ENCODE peak calls at places on chromosomes 11 and 22, in eight cellular contexts. One of them, this sample, is unnamed.

GRCh38 chr11:2392241-2392959 is 8.2 kb upstream of the TSSC4 start:
- DNase-seq in spleen: no peak
- DNase-seq in CD4-positive, alpha-beta memory T cell: no peak
- DNase-seq in MM.1S: no peak
- DNase-seq in LNCaP clone FGC: no peak
- DNase-seq in brain microvascular endothelial cell: no peak
- DNase-seq in PC-9: no peak
- DNase-seq in H7: no peak
- DNase-seq in this sample: no peak

GRCh38 chr11:121829159-121829643 is 286.8 kb downstream of the BLID start:
- DNase-seq in spleen: no peak
- DNase-seq in CD4-positive, alpha-beta memory T cell: no peak
- DNase-seq in MM.1S: no peak
- DNase-seq in LNCaP clone FGC: no peak
- DNase-seq in brain microvascular endothelial cell: peak
- DNase-seq in PC-9: no peak
- DNase-seq in H7: no peak
- DNase-seq in this sample: no peak

GRCh38 chr11:44849424-44849823 is 101.3 kb downstream of the TP53I11 start:
- DNase-seq in spleen: no peak
- DNase-seq in CD4-positive, alpha-beta memory T cell: no peak
- DNase-seq in MM.1S: no peak
- DNase-seq in LNCaP clone FGC: no peak
- DNase-seq in brain microvascular endothelial cell: no peak
- DNase-seq in PC-9: no peak
- DNase-seq in H7: no peak
- DNase-seq in this sample: no peak

GRCh38 chr11:35223429-35223828 is 84.5 kb downstream of the CD44 start:
- DNase-seq in spleen: no peak
- DNase-seq in CD4-positive, alpha-beta memory T cell: no peak
- DNase-seq in MM.1S: no peak
- DNase-seq in LNCaP clone FGC: no peak
- DNase-seq in brain microvascular endothelial cell: peak
- DNase-seq in PC-9: no peak
- DNase-seq in H7: no peak
- DNase-seq in this sample: no peak

GRCh38 chr11:94128171-94128745 is 383 bp upstream of the PANX1 start:
- DNase-seq in spleen: peak
- DNase-seq in CD4-positive, alpha-beta memory T cell: no peak
- DNase-seq in MM.1S: no peak
- DNase-seq in LNCaP clone FGC: no peak
- DNase-seq in brain microvascular endothelial cell: no peak
- DNase-seq in PC-9: no peak
- DNase-seq in H7: peak
- DNase-seq in this sample: no peak

GRCh38 chr22:22380098-22381030 is 128.2 kb downstream of the ZNF280B start:
- DNase-seq in spleen: peak
- DNase-seq in CD4-positive, alpha-beta memory T cell: no peak
- DNase-seq in MM.1S: peak
- DNase-seq in LNCaP clone FGC: no peak
- DNase-seq in brain microvascular endothelial cell: no peak
- DNase-seq in PC-9: no peak
- DNase-seq in H7: peak
- DNase-seq in this sample: no peak

GRCh38 chr11:10529279-10529678 is 11.7 kb downstream of the RNF141 start:
- DNase-seq in spleen: no peak
- DNase-seq in CD4-positive, alpha-beta memory T cell: no peak
- DNase-seq in MM.1S: no peak
- DNase-seq in LNCaP clone FGC: no peak
- DNase-seq in brain microvascular endothelial cell: no peak
- DNase-seq in PC-9: no peak
- DNase-seq in H7: no peak
- DNase-seq in this sample: no peak

GRCh38 chr11:115607621-115608191 is 103.5 kb upstream of the CADM1 start:
- DNase-seq in spleen: no peak
- DNase-seq in CD4-positive, alpha-beta memory T cell: no peak
- DNase-seq in MM.1S: no peak
- DNase-seq in LNCaP clone FGC: no peak
- DNase-seq in brain microvascular endothelial cell: no peak
- DNase-seq in PC-9: no peak
- DNase-seq in H7: no peak
- DNase-seq in this sample: no peak

GRCh38 chr11:64891880-64892279 is 13.5 kb upstream of the EHD1 start:
- DNase-seq in spleen: no peak
- DNase-seq in CD4-positive, alpha-beta memory T cell: no peak
- DNase-seq in MM.1S: no peak
- DNase-seq in LNCaP clone FGC: no peak
- DNase-seq in brain microvascular endothelial cell: no peak
- DNase-seq in PC-9: no peak
- DNase-seq in H7: no peak
- DNase-seq in this sample: no peak

GRCh38 chr22:45551310-45552016 is 48.8 kb downstream of the FBLN1 start:
- DNase-seq in spleen: no peak
- DNase-seq in CD4-positive, alpha-beta memory T cell: no peak
- DNase-seq in MM.1S: no peak
- DNase-seq in LNCaP clone FGC: no peak
- DNase-seq in brain microvascular endothelial cell: no peak
- DNase-seq in PC-9: peak
- DNase-seq in H7: peak
- DNase-seq in this sample: no peak

GRCh38 chr22:42947211-42947990 is 67.5 kb downstream of the PACSIN2 start:
- DNase-seq in spleen: no peak
- DNase-seq in CD4-positive, alpha-beta memory T cell: no peak
- DNase-seq in MM.1S: no peak
- DNase-seq in LNCaP clone FGC: no peak
- DNase-seq in brain microvascular endothelial cell: peak
- DNase-seq in PC-9: peak
- DNase-seq in H7: no peak
- DNase-seq in this sample: no peak

GRCh38 chr11:71566081-71566620 is 788 bp downstream of the KRTAP5-10 start:
- DNase-seq in spleen: no peak
- DNase-seq in CD4-positive, alpha-beta memory T cell: no peak
- DNase-seq in MM.1S: no peak
- DNase-seq in LNCaP clone FGC: no peak
- DNase-seq in brain microvascular endothelial cell: no peak
- DNase-seq in PC-9: peak
- DNase-seq in H7: peak
- DNase-seq in this sample: no peak

GRCh38 chr11:32597914-32598313 is 14.3 kb downstream of the EIF3M start:
- DNase-seq in spleen: no peak
- DNase-seq in CD4-positive, alpha-beta memory T cell: no peak
- DNase-seq in MM.1S: no peak
- DNase-seq in LNCaP clone FGC: no peak
- DNase-seq in brain microvascular endothelial cell: no peak
- DNase-seq in PC-9: no peak
- DNase-seq in H7: no peak
- DNase-seq in this sample: no peak

GRCh38 chr11:13923716-13924650 is 38.5 kb upstream of the SPON1 start:
- DNase-seq in spleen: no peak
- DNase-seq in CD4-positive, alpha-beta memory T cell: peak
- DNase-seq in MM.1S: no peak
- DNase-seq in LNCaP clone FGC: no peak
- DNase-seq in brain microvascular endothelial cell: no peak
- DNase-seq in PC-9: peak
- DNase-seq in H7: no peak
- DNase-seq in this sample: no peak

GRCh38 chr11:13927496-13927895 is 35.0 kb upstream of the SPON1 start:
- DNase-seq in spleen: no peak
- DNase-seq in CD4-positive, alpha-beta memory T cell: no peak
- DNase-seq in MM.1S: no peak
- DNase-seq in LNCaP clone FGC: no peak
- DNase-seq in brain microvascular endothelial cell: no peak
- DNase-seq in PC-9: no peak
- DNase-seq in H7: no peak
- DNase-seq in this sample: no peak

GRCh38 chr11:13928566-13929251 is 33.8 kb upstream of the SPON1 start:
- DNase-seq in spleen: no peak
- DNase-seq in CD4-positive, alpha-beta memory T cell: no peak
- DNase-seq in MM.1S: no peak
- DNase-seq in LNCaP clone FGC: no peak
- DNase-seq in brain microvascular endothelial cell: peak
- DNase-seq in PC-9: no peak
- DNase-seq in H7: no peak
- DNase-seq in this sample: no peak

GRCh38 chr11:13924801-13925327 is 37.7 kb upstream of the SPON1 start:
- DNase-seq in spleen: no peak
- DNase-seq in CD4-positive, alpha-beta memory T cell: no peak
- DNase-seq in MM.1S: no peak
- DNase-seq in LNCaP clone FGC: no peak
- DNase-seq in brain microvascular endothelial cell: no peak
- DNase-seq in PC-9: no peak
- DNase-seq in H7: no peak
- DNase-seq in this sample: no peak

DNA sequence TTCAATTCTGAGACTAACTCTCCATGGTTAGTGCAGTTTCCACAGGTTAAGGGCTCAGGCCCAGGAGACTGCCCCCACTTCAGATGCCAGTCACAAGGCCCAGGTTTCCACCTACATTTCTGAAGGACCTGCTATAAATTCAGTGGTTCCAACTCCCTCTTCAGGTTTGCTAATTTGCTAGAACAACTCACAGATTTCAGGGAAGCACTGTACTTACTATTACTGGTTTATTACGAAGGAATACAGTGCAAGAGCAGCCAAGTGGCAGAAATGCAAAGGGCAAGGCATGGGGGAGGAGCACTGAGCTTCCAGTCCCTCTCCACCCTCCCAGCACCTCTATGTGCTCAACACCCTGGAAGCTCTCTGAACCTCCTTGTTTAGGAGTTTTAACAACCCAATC is 39.3 kb upstream of the SPON1 start:
- DNase-seq in spleen: no peak
- DNase-seq in CD4-positive, alpha-beta memory T cell: no peak
- DNase-seq in MM.1S: no peak
- DNase-seq in LNCaP clone FGC: no peak
- DNase-seq in brain microvascular endothelial cell: no peak
- DNase-seq in PC-9: peak
- DNase-seq in H7: no peak
- DNase-seq in this sample: no peak
- H3K4me3 ChIP-seq in spleen: no peak
- H3K4me3 ChIP-seq in CD4-positive, alpha-beta memory T cell: peak
- H3K4me3 ChIP-seq in MM.1S: no peak
- H3K4me3 ChIP-seq in LNCaP clone FGC: no peak
- H3K4me3 ChIP-seq in brain microvascular endothelial cell: no peak
- H3K4me3 ChIP-seq in PC-9: peak
- H3K4me3 ChIP-seq in H7: no peak
- H3K4me3 ChIP-seq in this sample: no peak

GRCh38 chr11:125375146-125375545 is 120.9 kb downstream of the FEZ1 start:
- DNase-seq in spleen: no peak
- DNase-seq in CD4-positive, alpha-beta memory T cell: no peak
- DNase-seq in MM.1S: no peak
- DNase-seq in LNCaP clone FGC: no peak
- DNase-seq in brain microvascular endothelial cell: no peak
- DNase-seq in PC-9: no peak
- DNase-seq in H7: no peak
- DNase-seq in this sample: no peak

GRCh38 chr11:125376117-125376516 is 119.9 kb downstream of the FEZ1 start:
- DNase-seq in spleen: peak
- DNase-seq in CD4-positive, alpha-beta memory T cell: no peak
- DNase-seq in MM.1S: peak
- DNase-seq in LNCaP clone FGC: no peak
- DNase-seq in brain microvascular endothelial cell: no peak
- DNase-seq in PC-9: no peak
- DNase-seq in H7: peak
- DNase-seq in this sample: peak

GRCh38 chr11:125373426-125374391 is 122.4 kb downstream of the FEZ1 start:
- DNase-seq in spleen: peak
- DNase-seq in CD4-positive, alpha-beta memory T cell: no peak
- DNase-seq in MM.1S: no peak
- DNase-seq in LNCaP clone FGC: no peak
- DNase-seq in brain microvascular endothelial cell: peak
- DNase-seq in PC-9: no peak
- DNase-seq in H7: no peak
- DNase-seq in this sample: peak

GRCh38 chr11:125372911-125373310 is 123.2 kb downstream of the FEZ1 start:
- DNase-seq in spleen: peak
- DNase-seq in CD4-positive, alpha-beta memory T cell: no peak
- DNase-seq in MM.1S: no peak
- DNase-seq in LNCaP clone FGC: no peak
- DNase-seq in brain microvascular endothelial cell: no peak
- DNase-seq in PC-9: no peak
- DNase-seq in H7: no peak
- DNase-seq in this sample: no peak

DNA sequence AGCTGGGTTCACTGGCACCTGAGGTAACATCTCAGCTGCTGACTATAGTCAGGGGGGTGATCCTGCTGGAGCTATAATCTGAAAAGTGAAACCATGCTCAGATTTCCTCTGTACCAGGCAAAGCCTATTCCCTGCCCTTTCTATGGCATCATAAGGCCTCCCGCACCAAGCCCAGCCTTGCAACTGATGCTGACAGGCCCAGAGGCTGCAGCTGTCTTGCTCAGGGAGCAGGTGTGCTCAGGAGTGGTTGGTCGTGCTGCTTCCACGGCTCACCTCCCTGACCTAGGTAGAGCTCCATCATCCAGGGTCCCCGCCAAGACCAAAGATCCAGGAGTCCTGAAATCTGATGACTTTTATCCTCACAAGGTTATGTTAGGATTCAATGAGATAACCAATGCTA is 121.7 kb downstream of the FEZ1 start:
- DNase-seq in spleen: peak
- DNase-seq in CD4-positive, alpha-beta memory T cell: no peak
- DNase-seq in MM.1S: no peak
- DNase-seq in LNCaP clone FGC: no peak
- DNase-seq in brain microvascular endothelial cell: no peak
- DNase-seq in PC-9: no peak
- DNase-seq in H7: no peak
- DNase-seq in this sample: no peak
- H3K4me3 ChIP-seq in spleen: no peak
- H3K4me3 ChIP-seq in CD4-positive, alpha-beta memory T cell: no peak
- H3K4me3 ChIP-seq in MM.1S: no peak
- H3K4me3 ChIP-seq in LNCaP clone FGC: no peak
- H3K4me3 ChIP-seq in brain microvascular endothelial cell: no peak
- H3K4me3 ChIP-seq in PC-9: no peak
- H3K4me3 ChIP-seq in H7: no peak
- H3K4me3 ChIP-seq in this sample: no peak

GRCh38 chr11:120797133-120797532 is 226.8 kb upstream of the TBCEL start:
- DNase-seq in spleen: no peak
- DNase-seq in CD4-positive, alpha-beta memory T cell: no peak
- DNase-seq in MM.1S: no peak
- DNase-seq in LNCaP clone FGC: no peak
- DNase-seq in brain microvascular endothelial cell: no peak
- DNase-seq in PC-9: no peak
- DNase-seq in H7: no peak
- DNase-seq in this sample: no peak
- H3K4me3 ChIP-seq in spleen: no peak
- H3K4me3 ChIP-seq in CD4-positive, alpha-beta memory T cell: no peak
- H3K4me3 ChIP-seq in MM.1S: no peak
- H3K4me3 ChIP-seq in LNCaP clone FGC: no peak
- H3K4me3 ChIP-seq in brain microvascular endothelial cell: no peak
- H3K4me3 ChIP-seq in PC-9: no peak
- H3K4me3 ChIP-seq in H7: no peak
- H3K4me3 ChIP-seq in this sample: no peak

DNA sequence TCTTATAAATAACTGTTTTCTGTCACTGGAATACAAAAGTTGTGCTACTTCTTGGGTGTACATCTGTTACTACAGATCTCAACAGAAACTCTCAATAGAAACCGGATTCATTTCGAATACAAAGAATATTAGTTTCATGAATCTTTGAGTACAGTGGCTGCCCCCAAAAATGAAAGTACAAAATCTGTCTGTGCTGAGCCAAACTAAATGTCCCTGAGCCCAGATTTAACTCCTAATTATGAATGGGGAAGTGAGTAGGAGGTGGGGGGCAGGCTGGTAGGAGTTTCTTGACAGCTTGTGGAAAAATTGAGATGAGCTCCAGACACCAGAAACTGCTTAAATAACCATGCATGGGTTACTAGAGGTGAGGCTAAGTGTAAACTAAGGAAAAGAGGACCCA is 41.6 kb downstream of the PITPNB start:
- DNase-seq in spleen: no peak
- DNase-seq in CD4-positive, alpha-beta memory T cell: no peak
- DNase-seq in MM.1S: peak
- DNase-seq in LNCaP clone FGC: no peak
- DNase-seq in brain microvascular endothelial cell: no peak
- DNase-seq in PC-9: no peak
- DNase-seq in H7: no peak
- DNase-seq in this sample: no peak
- H3K4me3 ChIP-seq in spleen: no peak
- H3K4me3 ChIP-seq in CD4-positive, alpha-beta memory T cell: no peak
- H3K4me3 ChIP-seq in MM.1S: no peak
- H3K4me3 ChIP-seq in LNCaP clone FGC: no peak
- H3K4me3 ChIP-seq in brain microvascular endothelial cell: no peak
- H3K4me3 ChIP-seq in PC-9: no peak
- H3K4me3 ChIP-seq in H7: no peak
- H3K4me3 ChIP-seq in this sample: no peak